ENCODE peak calls at places on chromosomes 4 and X, in four cellular contexts. Z is PC-3, O is colonic mucosa, M is upper lobe of right lung. K is an unnamed sample.

GRCh38 chrX:57227691-57228090 is 58.8 kb upstream of the FAAH2 start:
- DNase-seq in Z (peak; percentile 66), O (no peak), M (no peak), K (no peak)

GRCh38 chr4:156198511-156198910 is 244.8 kb upstream of the CTSO start:
- DNase-seq in Z (no peak), O (no peak), M (no peak), K (no peak)

GRCh38 chrX:141760761-141761160 is 62.2 kb upstream of the SPANXD start:
- DNase-seq in Z (peak; percentile 86), O (no peak), M (no peak), K (no peak)

GRCh38 chr4:152937280-152937534 is 1.1 kb downstream of the FHDC1 start:
- DNase-seq in Z (no peak), O (no peak), M (no peak), K (no peak)

GRCh38 chr4:102333792-102334191 is 11.5 kb downstream of the SLC39A8 start:
- DNase-seq in Z (no peak), O (no peak), M (no peak), K (no peak)

GRCh38 chrX:110322603-110323002 is 4.7 kb upstream of the AMMECR1 start:
- DNase-seq in Z (peak; percentile 51), O (no peak), M (no peak), K (no peak)

GRCh38 chrX:153966841-153967535 is 4.6 kb downstream of the HCFC1 start:
- DNase-seq in Z (no peak), O (no peak), M (no peak), K (no peak)

GRCh38 chr4:22203436-22204011 is 255.0 kb upstream of the KCNIP4 start:
- DNase-seq in Z (peak; percentile 4), O (no peak), M (no peak), K (no peak)

GRCh38 chr4:76736434-76736833 is 161.5 kb downstream of the SOWAHB start:
- DNase-seq in Z (no peak), O (no peak), M (no peak), K (no peak)

GRCh38 chrX:97740044-97740443 is 856.3 kb downstream of the RPA4 start:
- DNase-seq in Z (peak; percentile 72), O (no peak), M (no peak), K (no peak)

GRCh38 chr4:138919094-138919936 is 96.3 kb upstream of the NOCT start:
- DNase-seq in Z (peak; percentile 84), O (peak; percentile 69), M (peak; percentile 84), K (peak; percentile 60)

GRCh38 chrX:125709532-125709931 is 389.9 kb downstream of the TEX13C start:
- DNase-seq in Z (no peak), O (no peak), M (peak; percentile 10), K (no peak)

GRCh38 chr4:101853691-101854090 is 63.2 kb downstream of the BANK1 start:
- DNase-seq in Z (no peak), O (no peak), M (no peak), K (no peak)

DNA sequence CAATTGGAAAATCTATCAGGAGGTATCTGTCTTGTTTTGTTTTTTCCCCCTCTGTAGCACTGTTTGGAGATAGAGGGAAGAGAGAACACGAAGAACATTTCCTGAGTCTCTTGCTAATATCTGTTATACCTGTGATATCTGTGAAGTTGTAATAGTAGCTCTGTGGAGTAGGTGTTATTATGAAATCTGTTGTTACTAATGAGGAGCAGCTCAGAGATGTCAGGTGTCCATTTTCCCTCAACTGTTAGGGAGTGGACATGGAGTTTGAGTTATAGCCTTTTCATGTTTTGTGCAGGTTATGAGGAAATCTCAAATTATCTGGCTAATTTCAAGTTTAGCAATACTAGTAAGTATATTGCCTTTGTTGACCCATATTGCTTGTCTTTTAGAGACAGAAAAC is 52.4 kb downstream of the SEC24B start:
- DNase-seq in Z (no peak), O (no peak), M (no peak), K (no peak)
- H3K4me3 ChIP-seq in Z (no peak overlapping the region), O (no peak overlapping the region), M (no peak overlapping the region), K (no peak overlapping the region)

GRCh38 chr4:151810476-151810875 is 49.7 kb upstream of the GATB start:
- DNase-seq in Z (no peak), O (no peak), M (no peak), K (no peak)

GRCh38 chr4:151807220-151807619 is 46.4 kb upstream of the GATB start:
- DNase-seq in Z (peak; percentile 14), O (peak; percentile 40), M (no peak), K (peak; percentile 71)

GRCh38 chr4:151806511-151806927 is 45.7 kb upstream of the GATB start:
- DNase-seq in Z (peak; percentile 32), O (no peak), M (no peak), K (no peak)

GRCh38 chr4:151809716-151810115 is 48.9 kb upstream of the GATB start:
- DNase-seq in Z (no peak), O (no peak), M (no peak), K (no peak)

GRCh38 chr4:151808120-151808529 is 47.3 kb upstream of the GATB start:
- DNase-seq in Z (peak; percentile 67), O (no peak), M (no peak), K (peak; percentile 18)
- H3K36me3 ChIP-seq in Z (no peaks in the 10 kb centered on the region), O (no peaks in the 10 kb centered on the region), M (no peaks in the 10 kb centered on the region), K (no peaks in the 10 kb centered on the region)

DNA sequence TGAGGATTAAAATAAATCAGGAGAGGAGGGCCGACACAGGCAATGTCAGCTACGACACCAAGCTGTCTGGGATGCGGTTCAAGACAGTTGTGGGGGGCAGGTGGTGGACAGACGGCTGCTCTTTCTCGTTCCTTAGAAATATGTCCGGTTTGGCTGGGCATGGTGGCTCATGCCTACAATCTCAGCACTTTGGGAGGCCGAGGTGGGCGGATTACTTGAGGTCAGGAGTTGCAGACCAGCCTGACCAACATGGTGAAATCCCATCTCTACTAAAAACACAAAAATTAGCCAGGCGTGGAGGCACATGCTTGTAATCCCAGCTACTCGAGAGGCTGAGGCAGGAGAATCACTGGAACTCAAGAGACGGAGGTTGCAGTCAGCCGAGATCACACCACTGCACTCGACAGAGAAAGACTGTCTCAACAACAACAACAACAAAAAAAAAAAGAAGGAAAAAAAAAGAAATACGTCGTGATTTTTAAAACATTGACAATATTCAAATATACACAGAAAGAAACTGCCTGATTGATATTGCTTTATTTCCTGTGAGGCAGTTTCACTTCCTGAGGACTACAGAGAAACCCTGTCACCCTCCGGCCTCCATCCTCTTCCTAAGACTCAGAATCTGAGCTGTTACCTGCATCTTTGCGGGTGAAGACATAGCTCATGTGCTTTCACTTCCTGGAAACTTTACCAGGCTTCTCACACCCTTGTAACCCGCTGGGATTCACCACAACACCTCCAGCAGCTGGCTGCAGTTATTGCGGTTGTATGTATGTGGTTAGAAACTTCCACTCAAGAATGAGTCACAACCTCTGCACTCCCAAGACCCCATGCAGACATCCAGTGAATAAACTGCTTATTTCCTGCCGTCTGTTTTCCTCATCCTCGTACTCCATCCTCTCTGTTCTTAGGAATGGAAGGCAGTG is 63.8 kb upstream of the STS start:
- DNase-seq in Z (peak; percentile 89), O (no peak), M (no peak), K (no peak)
- H3K4me3 ChIP-seq in Z (no peak overlapping the region), O (no peak overlapping the region), M (no peak overlapping the region), K (no peak overlapping the region)

GRCh38 chrX:2732076-2732475 is 19.8 kb upstream of the XG start:
- DNase-seq in Z (no peak), O (no peak), M (no peak), K (no peak)
- H3K36me3 ChIP-seq in Z (no peaks in the 10 kb centered on the region), O (peaks cover 7% of the 10 kb centered on the region), M (peaks cover 76% of the 10 kb centered on the region), K (peaks cover 10% of the 10 kb centered on the region)

GRCh38 chr4:71486550-71487323 is 147.9 kb downstream of the SLC4A4 start:
- DNase-seq in Z (no peak), O (no peak), M (no peak), K (no peak)
- H3K4me3 ChIP-seq in Z (no peak overlapping the region), O (no peak overlapping the region), M (no peak overlapping the region), K (no peak overlapping the region)

K was measured in heart right ventricle.